ENCODE peak calls at places on chromosomes 16 and 17, in four cellular contexts. N, K, G and R are unnamed samples.

GRCh38 chr17:4899341-4900230 is at the start of gene C17orf107:
- DNase-seq in N (peak), K (peak), G (peak), R (peak)

GRCh38 chr17:73850426-73850825 is 206.2 kb upstream of the SDK2 start:
- DNase-seq in N (no peak), K (no peak), G (no peak), R (no peak)

GRCh38 chr16:80718480-80719220 is 85.7 kb downstream of the CDYL2 start:
- DNase-seq in N (no peak), K (peak), G (no peak), R (peak)

GRCh38 chr16:82481455-82481854 is 145.3 kb upstream of the CDH13 start:
- DNase-seq in N (no peak), K (no peak), G (no peak), R (no peak)

GRCh38 chr17:48352630-48353029 is 77.4 kb downstream of the SKAP1 start:
- DNase-seq in N (no peak), K (no peak), G (no peak), R (no peak)

GRCh38 chr16:74603848-74604247 is 3.1 kb downstream of the GLG1 start:
- DNase-seq in N (no peak), K (no peak), G (no peak), R (no peak)

GRCh38 chr17:82876602-82877391 is 37.0 kb upstream of the ZNF750 start:
- DNase-seq in N (peak), K (peak), G (no peak), R (peak)

GRCh38 chr16:74871608-74872007 is 97.0 kb upstream of the FA2H start:
- DNase-seq in N (no peak), K (no peak), G (no peak), R (no peak)

GRCh38 chr16:84881702-84882521 is 62.1 kb downstream of the CRISPLD2 start:
- DNase-seq in N (no peak), K (no peak), G (no peak), R (peak)

GRCh38 chr17:70989301-70989700 is 820.0 kb downstream of the KCNJ2 start:
- DNase-seq in N (no peak), K (no peak), G (no peak), R (no peak)

GRCh38 chr16:54446639-54447038 is 160.1 kb upstream of the IRX3 start:
- DNase-seq in N (no peak), K (no peak), G (no peak), R (no peak)

GRCh38 chr17:39740357-39741111 is 2.8 kb downstream of the GRB7 start:
- DNase-seq in N (no peak), K (no peak), G (no peak), R (peak)

GRCh38 chr16:75627856-75628255 is 4.8 kb upstream of the ADAT1 start:
- DNase-seq in N (no peak), K (no peak), G (no peak), R (no peak)

GRCh38 chr17:14321476-14321949 is 20.6 kb downstream of the HS3ST3B1 start:
- DNase-seq in N (no peak), K (no peak), G (no peak), R (no peak)

GRCh38 chr17:45715787-45716186 is 68.3 kb upstream of the CRHR1 start:
- DNase-seq in N (no peak), K (no peak), G (no peak), R (no peak)

GRCh38 chr16:55453909-55454308 is 25.1 kb upstream of the MMP2 start:
- DNase-seq in N (no peak), K (no peak), G (no peak), R (no peak)